ENCODE peak calls at places on chromosomes 7 and 10, in nine cellular contexts. One of them, this sample, is unnamed.
A peak's percentile ranks its signal among the peaks of the same experiment; 100 is the strongest.

GRCh38 chr10:55629792-55630490 is 731.1 kb downstream of the ZWINT start:
- DNase-seq in stimulated activated CD4-positive, alpha-beta T cell treated with anti-CD3 and anti-CD28 coated beads, Interleukin-2, amount 100 ng/mL, for 48 hours: no peak
- DNase-seq in effector CD4-positive, alpha-beta T cell: no peak
- DNase-seq in GM10248: peak; percentile 23
- DNase-seq in pancreas: peak; percentile 36
- DNase-seq in GM18507: no peak
- DNase-seq in activated CD8-positive, alpha-beta memory T cell treated with anti-CD3 and anti-CD28 coated beads, Interleukin-2, amount 50 U/mL, for 48 hours: no peak
- DNase-seq in NCI-H1694: no peak
- DNase-seq in progenitor cell of endocrine pancreas: peak; percentile 27
- DNase-seq in this sample: peak; percentile 3

GRCh38 chr7:132709971-132710567 is 133.8 kb upstream of the PLXNA4 start:
- DNase-seq in NCI-H1694: no peak
- DNase-seq in stimulated activated CD4-positive, alpha-beta T cell treated with anti-CD3 and anti-CD28 coated beads, Interleukin-2, amount 100 ng/mL, for 48 hours: no peak
- DNase-seq in activated CD8-positive, alpha-beta memory T cell treated with anti-CD3 and anti-CD28 coated beads, Interleukin-2, amount 50 U/mL, for 48 hours: no peak
- DNase-seq in pancreas: peak; percentile 20
- DNase-seq in effector CD4-positive, alpha-beta T cell: peak; percentile 8
- DNase-seq in GM18507: no peak
- DNase-seq in progenitor cell of endocrine pancreas: no peak
- DNase-seq in GM10248: no peak
- DNase-seq in this sample: peak; percentile 70

GRCh38 chr7:93601363-93601762 is 26.8 kb upstream of the CALCR start:
- DNase-seq in activated CD8-positive, alpha-beta memory T cell treated with anti-CD3 and anti-CD28 coated beads, Interleukin-2, amount 50 U/mL, for 48 hours: no peak
- DNase-seq in GM10248: no peak
- DNase-seq in GM18507: no peak
- DNase-seq in NCI-H1694: peak; percentile 23
- DNase-seq in stimulated activated CD4-positive, alpha-beta T cell treated with anti-CD3 and anti-CD28 coated beads, Interleukin-2, amount 100 ng/mL, for 48 hours: no peak
- DNase-seq in pancreas: no peak
- DNase-seq in effector CD4-positive, alpha-beta T cell: no peak
- DNase-seq in progenitor cell of endocrine pancreas: no peak
- DNase-seq in this sample: no peak

GRCh38 chr10:30384791-30385201 is 35.7 kb upstream of the MTPAP start:
- DNase-seq in GM18507: no peak
- DNase-seq in GM10248: no peak
- DNase-seq in pancreas: no peak
- DNase-seq in progenitor cell of endocrine pancreas: no peak
- DNase-seq in effector CD4-positive, alpha-beta T cell: no peak
- DNase-seq in NCI-H1694: peak; percentile 15
- DNase-seq in stimulated activated CD4-positive, alpha-beta T cell treated with anti-CD3 and anti-CD28 coated beads, Interleukin-2, amount 100 ng/mL, for 48 hours: no peak
- DNase-seq in activated CD8-positive, alpha-beta memory T cell treated with anti-CD3 and anti-CD28 coated beads, Interleukin-2, amount 50 U/mL, for 48 hours: no peak
- DNase-seq in this sample: peak; percentile 56

GRCh38 chr7:144720139-144720538 is 115.7 kb downstream of the TPK1 start:
- DNase-seq in progenitor cell of endocrine pancreas: no peak
- DNase-seq in pancreas: no peak
- DNase-seq in NCI-H1694: no peak
- DNase-seq in GM18507: no peak
- DNase-seq in GM10248: no peak
- DNase-seq in stimulated activated CD4-positive, alpha-beta T cell treated with anti-CD3 and anti-CD28 coated beads, Interleukin-2, amount 100 ng/mL, for 48 hours: no peak
- DNase-seq in activated CD8-positive, alpha-beta memory T cell treated with anti-CD3 and anti-CD28 coated beads, Interleukin-2, amount 50 U/mL, for 48 hours: no peak
- DNase-seq in effector CD4-positive, alpha-beta T cell: no peak
- DNase-seq in this sample: no peak

GRCh38 chr7:45259966-45260646 is 102.5 kb downstream of the RAMP3 start:
- DNase-seq in stimulated activated CD4-positive, alpha-beta T cell treated with anti-CD3 and anti-CD28 coated beads, Interleukin-2, amount 100 ng/mL, for 48 hours: peak; percentile 84
- DNase-seq in GM18507: peak; percentile 59
- DNase-seq in GM10248: peak; percentile 80
- DNase-seq in effector CD4-positive, alpha-beta T cell: peak; percentile 57
- DNase-seq in activated CD8-positive, alpha-beta memory T cell treated with anti-CD3 and anti-CD28 coated beads, Interleukin-2, amount 50 U/mL, for 48 hours: peak; percentile 98
- DNase-seq in pancreas: no peak
- DNase-seq in NCI-H1694: peak; percentile 36
- DNase-seq in progenitor cell of endocrine pancreas: peak; percentile 70
- DNase-seq in this sample: peak; percentile 64

GRCh38 chr7:151769189-151769821 is 107.6 kb downstream of the PRKAG2 start:
- DNase-seq in NCI-H1694: no peak
- DNase-seq in stimulated activated CD4-positive, alpha-beta T cell treated with anti-CD3 and anti-CD28 coated beads, Interleukin-2, amount 100 ng/mL, for 48 hours: peak; percentile 29
- DNase-seq in GM18507: no peak
- DNase-seq in effector CD4-positive, alpha-beta T cell: no peak
- DNase-seq in GM10248: peak; percentile 51
- DNase-seq in pancreas: no peak
- DNase-seq in progenitor cell of endocrine pancreas: no peak
- DNase-seq in activated CD8-positive, alpha-beta memory T cell treated with anti-CD3 and anti-CD28 coated beads, Interleukin-2, amount 50 U/mL, for 48 hours: peak; percentile 77
- DNase-seq in this sample: no peak

GRCh38 chr7:1938788-1939433 is 268.8 kb downstream of the ELFN1 start:
- DNase-seq in effector CD4-positive, alpha-beta T cell: no peak
- DNase-seq in stimulated activated CD4-positive, alpha-beta T cell treated with anti-CD3 and anti-CD28 coated beads, Interleukin-2, amount 100 ng/mL, for 48 hours: peak; percentile 16
- DNase-seq in activated CD8-positive, alpha-beta memory T cell treated with anti-CD3 and anti-CD28 coated beads, Interleukin-2, amount 50 U/mL, for 48 hours: no peak
- DNase-seq in GM10248: no peak
- DNase-seq in GM18507: no peak
- DNase-seq in progenitor cell of endocrine pancreas: no peak
- DNase-seq in pancreas: no peak
- DNase-seq in NCI-H1694: no peak
- DNase-seq in this sample: no peak

GRCh38 chr7:73828107-73828803 is 2.5 kb upstream of the CLDN4 start:
- DNase-seq in GM18507: no peak
- DNase-seq in stimulated activated CD4-positive, alpha-beta T cell treated with anti-CD3 and anti-CD28 coated beads, Interleukin-2, amount 100 ng/mL, for 48 hours: no peak
- DNase-seq in progenitor cell of endocrine pancreas: no peak
- DNase-seq in effector CD4-positive, alpha-beta T cell: no peak
- DNase-seq in NCI-H1694: peak; percentile 32
- DNase-seq in pancreas: peak; percentile 84
- DNase-seq in activated CD8-positive, alpha-beta memory T cell treated with anti-CD3 and anti-CD28 coated beads, Interleukin-2, amount 50 U/mL, for 48 hours: no peak
- DNase-seq in GM10248: no peak
- DNase-seq in this sample: no peak

GRCh38 chr10:122170802-122171201 is 100.3 kb upstream of the BTBD16 start:
- DNase-seq in GM18507: no peak
- DNase-seq in NCI-H1694: no peak
- DNase-seq in stimulated activated CD4-positive, alpha-beta T cell treated with anti-CD3 and anti-CD28 coated beads, Interleukin-2, amount 100 ng/mL, for 48 hours: no peak
- DNase-seq in effector CD4-positive, alpha-beta T cell: no peak
- DNase-seq in GM10248: no peak
- DNase-seq in progenitor cell of endocrine pancreas: no peak
- DNase-seq in pancreas: no peak
- DNase-seq in activated CD8-positive, alpha-beta memory T cell treated with anti-CD3 and anti-CD28 coated beads, Interleukin-2, amount 50 U/mL, for 48 hours: no peak
- DNase-seq in this sample: no peak

GRCh38 chr10:26621889-26622681 is 75.4 kb upstream of the PDSS1 start:
- DNase-seq in GM18507: no peak
- DNase-seq in effector CD4-positive, alpha-beta T cell: no peak
- DNase-seq in activated CD8-positive, alpha-beta memory T cell treated with anti-CD3 and anti-CD28 coated beads, Interleukin-2, amount 50 U/mL, for 48 hours: peak; percentile 61
- DNase-seq in GM10248: peak; percentile 57
- DNase-seq in stimulated activated CD4-positive, alpha-beta T cell treated with anti-CD3 and anti-CD28 coated beads, Interleukin-2, amount 100 ng/mL, for 48 hours: peak; percentile 31
- DNase-seq in NCI-H1694: no peak
- DNase-seq in progenitor cell of endocrine pancreas: no peak
- DNase-seq in pancreas: peak; percentile 36
- DNase-seq in this sample: no peak

GRCh38 chr10:124944982-124945381 is 3.1 kb downstream of the ZRANB1 start:
- DNase-seq in progenitor cell of endocrine pancreas: no peak
- DNase-seq in activated CD8-positive, alpha-beta memory T cell treated with anti-CD3 and anti-CD28 coated beads, Interleukin-2, amount 50 U/mL, for 48 hours: no peak
- DNase-seq in GM10248: no peak
- DNase-seq in effector CD4-positive, alpha-beta T cell: no peak
- DNase-seq in GM18507: no peak
- DNase-seq in stimulated activated CD4-positive, alpha-beta T cell treated with anti-CD3 and anti-CD28 coated beads, Interleukin-2, amount 100 ng/mL, for 48 hours: no peak
- DNase-seq in pancreas: no peak
- DNase-seq in NCI-H1694: no peak
- DNase-seq in this sample: peak; percentile 79

GRCh38 chr10:6297951-6298381 is 95.2 kb downstream of the PFKFB3 start:
- DNase-seq in effector CD4-positive, alpha-beta T cell: no peak
- DNase-seq in GM10248: no peak
- DNase-seq in stimulated activated CD4-positive, alpha-beta T cell treated with anti-CD3 and anti-CD28 coated beads, Interleukin-2, amount 100 ng/mL, for 48 hours: no peak
- DNase-seq in progenitor cell of endocrine pancreas: no peak
- DNase-seq in NCI-H1694: no peak
- DNase-seq in pancreas: no peak
- DNase-seq in activated CD8-positive, alpha-beta memory T cell treated with anti-CD3 and anti-CD28 coated beads, Interleukin-2, amount 50 U/mL, for 48 hours: no peak
- DNase-seq in GM18507: no peak
- DNase-seq in this sample: peak; percentile 21

GRCh38 chr10:28849821-28850220 is 172.5 kb downstream of the BAMBI start:
- DNase-seq in activated CD8-positive, alpha-beta memory T cell treated with anti-CD3 and anti-CD28 coated beads, Interleukin-2, amount 50 U/mL, for 48 hours: no peak
- DNase-seq in progenitor cell of endocrine pancreas: no peak
- DNase-seq in effector CD4-positive, alpha-beta T cell: no peak
- DNase-seq in pancreas: no peak
- DNase-seq in NCI-H1694: no peak
- DNase-seq in GM18507: no peak
- DNase-seq in stimulated activated CD4-positive, alpha-beta T cell treated with anti-CD3 and anti-CD28 coated beads, Interleukin-2, amount 100 ng/mL, for 48 hours: no peak
- DNase-seq in GM10248: no peak
- DNase-seq in this sample: peak; percentile 29

GRCh38 chr10:7553531-7553930 is 113.2 kb downstream of the ITIH5 start:
- DNase-seq in GM18507: no peak
- DNase-seq in activated CD8-positive, alpha-beta memory T cell treated with anti-CD3 and anti-CD28 coated beads, Interleukin-2, amount 50 U/mL, for 48 hours: no peak
- DNase-seq in pancreas: no peak
- DNase-seq in stimulated activated CD4-positive, alpha-beta T cell treated with anti-CD3 and anti-CD28 coated beads, Interleukin-2, amount 100 ng/mL, for 48 hours: no peak
- DNase-seq in progenitor cell of endocrine pancreas: no peak
- DNase-seq in NCI-H1694: no peak
- DNase-seq in effector CD4-positive, alpha-beta T cell: no peak
- DNase-seq in GM10248: no peak
- DNase-seq in this sample: no peak

GRCh38 chr7:84783161-84783803 is 403.6 kb downstream of the SEMA3D start:
- DNase-seq in stimulated activated CD4-positive, alpha-beta T cell treated with anti-CD3 and anti-CD28 coated beads, Interleukin-2, amount 100 ng/mL, for 48 hours: no peak
- DNase-seq in GM18507: no peak
- DNase-seq in pancreas: no peak
- DNase-seq in GM10248: no peak
- DNase-seq in effector CD4-positive, alpha-beta T cell: no peak
- DNase-seq in NCI-H1694: no peak
- DNase-seq in activated CD8-positive, alpha-beta memory T cell treated with anti-CD3 and anti-CD28 coated beads, Interleukin-2, amount 50 U/mL, for 48 hours: no peak
- DNase-seq in progenitor cell of endocrine pancreas: no peak
- DNase-seq in this sample: peak; percentile 78

GRCh38 chr10:43573250-43574034 is 974 bp downstream of the ZNF239 start:
- DNase-seq in GM18507: no peak
- DNase-seq in NCI-H1694: no peak
- DNase-seq in progenitor cell of endocrine pancreas: no peak
- DNase-seq in pancreas: no peak
- DNase-seq in stimulated activated CD4-positive, alpha-beta T cell treated with anti-CD3 and anti-CD28 coated beads, Interleukin-2, amount 100 ng/mL, for 48 hours: no peak
- DNase-seq in activated CD8-positive, alpha-beta memory T cell treated with anti-CD3 and anti-CD28 coated beads, Interleukin-2, amount 50 U/mL, for 48 hours: no peak
- DNase-seq in effector CD4-positive, alpha-beta T cell: no peak
- DNase-seq in GM10248: no peak
- DNase-seq in this sample: peak; percentile 31

GRCh38 chr7:27150568-27151340 is 1.6 kb downstream of the HOXA3 start:
- DNase-seq in pancreas: no peak
- DNase-seq in progenitor cell of endocrine pancreas: peak; percentile 63
- DNase-seq in GM18507: peak; percentile 76
- DNase-seq in effector CD4-positive, alpha-beta T cell: peak; percentile 52
- DNase-seq in GM10248: peak; percentile 87
- DNase-seq in NCI-H1694: peak; percentile 43
- DNase-seq in stimulated activated CD4-positive, alpha-beta T cell treated with anti-CD3 and anti-CD28 coated beads, Interleukin-2, amount 100 ng/mL, for 48 hours: peak; percentile 63
- DNase-seq in activated CD8-positive, alpha-beta memory T cell treated with anti-CD3 and anti-CD28 coated beads, Interleukin-2, amount 50 U/mL, for 48 hours: peak; percentile 83
- DNase-seq in this sample: peak; percentile 83

GRCh38 chr7:32921896-32922295 is 30.3 kb upstream of the KBTBD2 start:
- DNase-seq in effector CD4-positive, alpha-beta T cell: no peak
- DNase-seq in GM10248: no peak
- DNase-seq in progenitor cell of endocrine pancreas: no peak
- DNase-seq in stimulated activated CD4-positive, alpha-beta T cell treated with anti-CD3 and anti-CD28 coated beads, Interleukin-2, amount 100 ng/mL, for 48 hours: no peak
- DNase-seq in pancreas: no peak
- DNase-seq in GM18507: no peak
- DNase-seq in activated CD8-positive, alpha-beta memory T cell treated with anti-CD3 and anti-CD28 coated beads, Interleukin-2, amount 50 U/mL, for 48 hours: no peak
- DNase-seq in NCI-H1694: no peak
- DNase-seq in this sample: no peak

GRCh38 chr7:99324966-99325596 is 617 bp upstream of the ARPC1A start:
- DNase-seq in GM18507: no peak
- DNase-seq in GM10248: no peak
- DNase-seq in NCI-H1694: no peak
- DNase-seq in stimulated activated CD4-positive, alpha-beta T cell treated with anti-CD3 and anti-CD28 coated beads, Interleukin-2, amount 100 ng/mL, for 48 hours: no peak
- DNase-seq in pancreas: no peak
- DNase-seq in activated CD8-positive, alpha-beta memory T cell treated with anti-CD3 and anti-CD28 coated beads, Interleukin-2, amount 50 U/mL, for 48 hours: no peak
- DNase-seq in progenitor cell of endocrine pancreas: no peak
- DNase-seq in effector CD4-positive, alpha-beta T cell: no peak
- DNase-seq in this sample: no peak

GRCh38 chr7:101124376-101125056 is 2.4 kb upstream of the SERPINE1 start:
- DNase-seq in NCI-H1694: no peak
- DNase-seq in pancreas: no peak
- DNase-seq in effector CD4-positive, alpha-beta T cell: no peak
- DNase-seq in GM10248: no peak
- DNase-seq in activated CD8-positive, alpha-beta memory T cell treated with anti-CD3 and anti-CD28 coated beads, Interleukin-2, amount 50 U/mL, for 48 hours: no peak
- DNase-seq in stimulated activated CD4-positive, alpha-beta T cell treated with anti-CD3 and anti-CD28 coated beads, Interleukin-2, amount 100 ng/mL, for 48 hours: no peak
- DNase-seq in progenitor cell of endocrine pancreas: no peak
- DNase-seq in GM18507: no peak
- DNase-seq in this sample: peak; percentile 88

This sample was measured in adipocyte.